ENCODE peak calls at places on chromosomes 12 and 14, in five cellular contexts. B, W, S, C and R are unnamed samples. For H4K20me1, the result is how much of the 10 kb centered on the place peaks cover.

GRCh38 chr14:58873228-58873953 is 235.6 kb downstream of the DACT1 start:
- DNase-seq in C (no peak), B (no peak), W (no peak), S (no peak), R (no peak)

GRCh38 chr12:101097829-101098580 is 112.0 kb downstream of the SLC5A8 start:
- DNase-seq in C (no peak), B (no peak), W (no peak), S (no peak), R (no peak)

GRCh38 chr12:46523863-46524770 is 151.5 kb upstream of the SLC38A2 start:
- DNase-seq in W (peak), C (no peak), S (no peak), B (peak), R (peak)

GRCh38 chr12:32107376-32108267 is 975 bp downstream of the BICD1 start:
- DNase-seq in B (peak), W (peak), C (peak), S (peak), R (peak)

GRCh38 chr14:59354666-59355065 is 110.5 kb downstream of the GPR135 start:
- DNase-seq in S (no peak), B (no peak), C (no peak), W (peak), R (peak)

GRCh38 chr12:106645074-106645421 is 62.2 kb downstream of the RFX4 start:
- DNase-seq in W (peak), C (no peak), B (no peak), S (no peak), R (no peak)

GRCh38 chr12:60335765-60336164 is 739.9 kb downstream of the SLC16A7 start:
- DNase-seq in C (no peak), B (peak), W (peak), S (peak), R (peak)

GRCh38 chr12:103444983-103445382 is 50.8 kb downstream of the C12orf42 start:
- DNase-seq in S (peak), B (no peak), W (no peak), C (no peak), R (no peak)

GRCh38 chr14:64279719-64280668 is 14.2 kb downstream of the ESR2 start:
- DNase-seq in B (no peak), W (peak), S (no peak), C (no peak), R (no peak)

GRCh38 chr14:34713681-34714319 is 593 bp downstream of the CFL2 start:
- DNase-seq in W (peak), B (no peak), C (no peak), S (peak), R (peak)

GRCh38 chr14:20415723-20416622 is 2.7 kb upstream of the TEP1 start:
- DNase-seq in B (peak), S (peak), C (peak), W (peak), R (peak)

GRCh38 chr12:87157791-87158190 is 871.4 kb downstream of the C12orf50 start:
- DNase-seq in C (no peak), S (peak), W (peak), B (no peak), R (peak)

GRCh38 chr12:55955800-55956508 is 9.9 kb downstream of the PMEL start:
- DNase-seq in W (peak), C (peak), S (peak), B (peak), R (peak)

GRCh38 chr14:91367173-91368171 is 50.1 kb downstream of the CCDC88C start:
- DNase-seq in C (no peak), W (peak), S (no peak), B (no peak), R (no peak)

GRCh38 chr12:90836689-90837088 is 118.3 kb downstream of the CCER1 start:
- DNase-seq in C (peak), B (no peak), W (no peak), S (no peak), R (no peak)

GRCh38 chr12:99195474-99195873 is 452.1 kb upstream of the GARIN6 start:
- DNase-seq in S (peak), B (no peak), W (no peak), C (no peak), R (no peak)

GRCh38 chr14:69658664-69659261 is 47.4 kb downstream of the SUSD6 start:
- DNase-seq in C (no peak), B (no peak), S (no peak), W (peak), R (no peak)

GRCh38 chr14:105974902-105975301 is 448.5 kb downstream of the TMEM121 start:
- DNase-seq in C (peak), W (no peak), S (peak), B (peak), R (no peak)

GRCh38 chr14:94397279-94397898 is 9.0 kb upstream of the SERPINA1 start:
- DNase-seq in S (peak), B (no peak), C (no peak), W (no peak), R (no peak)

GRCh38 chr12:64528616-64529015 is 76.7 kb downstream of the TBK1 start:
- DNase-seq in C (peak), B (no peak), S (no peak), W (peak), R (peak)

GRCh38 chr14:20419404-20419803 is 6.1 kb upstream of the TEP1 start:
- DNase-seq in W (peak), S (no peak), C (no peak), B (no peak), R (no peak)

GRCh38 chr12:102535306-102535705 is 54.9 kb upstream of the IGF1 start:
- DNase-seq in C (no peak), B (no peak), W (no peak), S (peak), R (no peak)

GRCh38 chr12:120666577-120667390 is 20.2 kb upstream of the MLEC start:
- DNase-seq in S (no peak), C (peak), W (no peak), B (no peak), R (no peak)

GRCh38 chr12:120669055-120669828 is 17.7 kb upstream of the MLEC start:
- DNase-seq in B (no peak), C (peak), W (peak), S (peak), R (peak)

GRCh38 chr12:120670667-120671066 is 16.3 kb upstream of the MLEC start:
- DNase-seq in C (no peak), B (no peak), W (no peak), S (no peak), R (no peak)

GRCh38 chr12:120668797-120669054 is 18.2 kb upstream of the MLEC start:
- DNase-seq in B (no peak), C (no peak), S (no peak), W (no peak), R (no peak)

GRCh38 chr12:120668091-120668796 is 18.7 kb upstream of the MLEC start:
- DNase-seq in C (no peak), S (peak), B (no peak), W (no peak), R (no peak)
- H2AFZ ChIP-seq in C (no peak), S (no peak), B (no peak), W (no peak), R (no peak)

GRCh38 chr12:116189692-116190091 is 87.8 kb downstream of the MED13L start:
- DNase-seq in C (no peak), W (no peak), S (no peak), B (no peak), R (no peak)

GRCh38 chr12:116188581-116188980 is 88.9 kb downstream of the MED13L start:
- DNase-seq in C (no peak), S (no peak), W (no peak), B (no peak), R (no peak)

GRCh38 chr12:116184766-116185165 is 92.7 kb downstream of the MED13L start:
- DNase-seq in W (no peak), S (no peak), B (no peak), C (no peak), R (peak)

GRCh38 chr12:116186482-116187157 is 90.9 kb downstream of the MED13L start:
- DNase-seq in W (no peak), B (no peak), S (no peak), C (no peak), R (no peak)

DNA sequence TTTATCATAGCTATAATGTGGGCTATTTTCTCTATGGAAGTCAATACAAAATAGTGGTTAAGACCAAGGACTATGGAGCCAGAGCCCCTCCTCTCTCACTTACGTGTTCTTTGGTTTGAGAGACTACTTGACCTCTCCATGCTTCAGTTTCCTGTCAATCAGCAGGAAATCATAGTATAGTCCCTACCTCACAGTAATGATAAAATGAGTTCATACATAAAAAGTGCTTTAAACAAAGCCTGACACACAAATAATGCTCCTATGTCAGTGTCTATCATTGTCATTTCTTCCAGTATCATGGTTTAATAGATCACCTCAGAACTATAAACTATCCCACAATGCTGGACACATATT is 90.4 kb downstream of the MED13L start:
- DNase-seq in S (no peak), W (no peak), C (no peak), B (no peak), R (no peak)
- H4K20me1 ChIP-seq in S (under half), W (half or more), C (half or more), B (half or more), R (half or more)

DNA sequence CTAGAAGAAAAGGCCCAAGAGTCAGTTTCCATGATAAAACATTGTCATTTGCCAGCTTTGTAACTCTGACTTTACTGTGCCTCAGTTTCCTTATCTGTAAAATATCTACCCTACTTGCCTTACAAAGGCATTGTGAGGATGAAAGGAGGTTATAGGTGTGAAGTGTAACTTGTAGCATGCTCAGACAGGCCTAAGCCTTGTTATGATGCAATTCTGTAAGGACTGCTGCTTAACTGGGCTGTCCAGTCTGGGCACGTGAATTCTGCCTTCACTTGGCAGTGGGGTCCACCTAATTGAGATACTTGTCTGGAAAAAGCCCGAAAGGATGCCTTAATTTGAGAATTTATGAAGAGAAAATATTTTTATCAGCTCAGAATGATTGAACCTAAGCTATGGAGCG is 114.5 kb upstream of the DYRK2 start:
- DNase-seq in S (no peak), B (no peak), W (no peak), C (no peak), R (no peak)
- TF ChIP-seq EZH2phosphoT487 in S (no peak), B (no peak), W (no peak), C (no peak), R (no peak)

DNA sequence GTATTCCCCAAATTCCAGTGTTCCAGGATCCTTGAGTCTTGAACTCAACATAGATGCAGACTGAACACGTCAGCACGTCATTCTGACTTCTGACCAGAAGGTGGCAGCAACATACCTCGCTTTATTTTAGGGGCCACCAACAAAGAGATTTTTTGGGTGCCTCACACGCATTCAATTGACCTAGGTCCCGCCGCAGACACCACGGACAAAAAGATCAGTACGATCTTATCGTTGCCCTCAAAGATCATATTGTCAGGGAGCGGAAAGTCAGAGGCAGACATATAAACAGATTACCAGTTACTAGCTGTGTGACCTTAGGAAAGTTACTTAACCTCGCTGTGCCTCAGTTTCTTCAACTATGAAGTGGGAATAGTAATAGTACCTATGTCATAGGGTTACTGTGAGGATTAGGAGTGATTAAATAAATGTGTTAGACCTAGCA is 6.5 kb upstream of the PRPH start:
- DNase-seq in C (peak), B (peak), S (peak), W (peak), R (peak)
- H2AFZ ChIP-seq in C (no peak), B (peak), S (no peak), W (peak), R (no peak)

GRCh38 chr12:17680220-17680619 is 409.8 kb downstream of the RERGL start:
- DNase-seq in S (peak), W (no peak), B (no peak), C (no peak), R (no peak)
- H4K20me1 ChIP-seq in S (under half), W (under half), B (under half), C (under half), R (under half)

DNA sequence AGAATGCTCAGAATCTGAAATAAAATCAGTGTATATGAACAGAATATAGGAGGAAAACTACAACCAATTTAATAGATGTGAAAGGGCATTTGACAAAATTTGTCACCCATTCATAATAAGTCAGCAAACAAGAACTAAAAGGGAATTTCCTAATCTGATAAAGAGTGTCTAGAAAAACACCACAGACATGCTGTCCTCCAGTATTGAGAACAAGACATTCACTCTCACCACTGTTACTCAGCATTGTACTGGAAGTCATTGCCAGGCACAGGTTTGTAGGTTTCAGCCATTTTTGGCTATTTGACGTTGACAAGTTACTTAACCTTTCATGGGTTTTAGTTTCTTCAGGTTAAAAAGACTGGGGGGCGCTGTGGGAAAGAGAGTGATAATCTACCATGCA is 13.2 kb downstream of the EIF2S1 start:
- DNase-seq in S (no peak), B (no peak), W (no peak), C (no peak), R (no peak)
- TF ChIP-seq EZH2phosphoT487 in S (no peak), B (no peak), W (no peak), C (no peak), R (no peak)

GRCh38 chr12:128729628-128730121 is 94.1 kb downstream of the SLC15A4 start:
- DNase-seq in B (no peak), W (no peak), S (no peak), C (no peak), R (peak)
- H2AFZ ChIP-seq in B (no peak), W (no peak), S (no peak), C (no peak), R (no peak)

GRCh38 chr12:124370384-124370783 is 75.5 kb downstream of the RFLNA start:
- DNase-seq in C (peak), B (no peak), W (no peak), S (no peak), R (no peak)

GRCh38 chr12:124370851-124371250 is 76.0 kb downstream of the RFLNA start:
- DNase-seq in W (no peak), B (no peak), S (no peak), C (no peak), R (no peak)

GRCh38 chr12:124371366-124371765 is 76.5 kb downstream of the RFLNA start:
- DNase-seq in C (peak), S (no peak), W (no peak), B (no peak), R (no peak)

GRCh38 chr12:124372831-124373230 is 77.9 kb downstream of the RFLNA start:
- DNase-seq in S (no peak), C (no peak), B (no peak), W (no peak), R (no peak)

DNA sequence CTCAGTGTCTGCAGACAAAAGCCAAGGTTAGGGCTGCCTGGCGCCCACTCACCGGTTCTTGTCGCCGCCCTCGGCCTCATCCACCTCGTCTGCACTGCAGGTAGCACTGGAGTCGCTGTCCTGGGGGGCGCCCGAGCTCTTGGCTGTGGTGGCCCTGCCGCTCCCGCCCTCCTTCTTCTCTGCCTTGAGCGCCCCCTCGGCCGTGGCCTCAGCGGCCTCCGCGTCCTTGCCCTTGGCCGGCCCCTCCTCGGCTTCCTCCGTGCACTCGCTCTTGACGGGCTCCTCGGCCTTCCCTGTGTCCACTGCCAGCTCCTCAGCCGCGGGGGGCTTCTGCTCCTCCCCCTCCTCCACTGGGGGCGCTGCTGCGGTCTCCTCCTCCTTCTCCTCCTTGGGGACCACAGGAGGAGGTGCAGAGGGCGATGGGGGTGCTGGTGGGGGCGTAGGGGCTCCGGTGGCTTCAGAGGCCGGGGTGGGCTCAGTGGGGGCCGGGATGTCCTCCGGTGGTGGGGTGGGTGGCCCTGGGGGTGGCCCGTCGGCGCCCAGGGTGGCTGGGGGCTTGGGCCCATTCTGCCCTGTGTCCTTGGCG is 77.2 kb downstream of the RFLNA start:
- DNase-seq in S (peak), W (no peak), C (no peak), B (no peak), R (no peak)
- H4K20me1 ChIP-seq in S (under half), W (under half), C (under half), B (under half), R (under half)